ENCODE peak calls at places on chromosome 10, in ten cellular contexts. E is cardiac muscle cell; Z is CD8-positive, alpha-beta T cell; U is adipocyte; G is HAP-1; Y is cardiac fibroblast; F is heart left ventricle; T is HCT116; W is skeletal muscle cell; X is epithelial cell of esophagus. P is an unnamed sample.

GRCh38 chr10:6083523-6084475 is 5.0 kb upstream of the RBM17 start:
- DNase-seq in E (no peak), Z (no peak), U (peak; percentile 16), G (no peak), Y (peak; percentile 76), F (no peak), T (no peak), W (peak; percentile 17), X (no peak), P (peak; percentile 92)

GRCh38 chr10:44297963-44298362 is 86.9 kb downstream of the CXCL12 start:
- DNase-seq in E (no peak), Z (no peak), U (no peak), G (no peak), Y (no peak), F (no peak), T (no peak), W (no peak), X (no peak), P (no peak)

GRCh38 chr10:132451506-132452215 is 54.7 kb downstream of the PWWP2B start:
- DNase-seq in E (no peak), Z (no peak), U (no peak), G (no peak), Y (no peak), F (peak; percentile 22), T (no peak), W (no peak), X (peak; percentile 58), P (no peak)

GRCh38 chr10:132859084-132859855 is 73.3 kb upstream of the NKX6-2 start:
- DNase-seq in E (no peak), Z (no peak), U (no peak), G (no peak), Y (no peak), F (no peak), T (no peak), W (no peak), X (no peak), P (no peak)

GRCh38 chr10:126126856-126127255 is 230.5 kb downstream of the FANK1 start:
- DNase-seq in E (no peak), Z (no peak), U (no peak), G (no peak), Y (no peak), F (no peak), T (no peak), W (no peak), X (no peak), P (no peak)

GRCh38 chr10:133456041-133456951 is 2.6 kb downstream of the SCART1 start:
- DNase-seq in E (no peak), Z (no peak), U (no peak), G (no peak), Y (no peak), F (no peak), T (no peak), W (no peak), X (no peak), P (no peak)

GRCh38 chr10:103481974-103482531 is 3.0 kb upstream of the CALHM3 start:
- DNase-seq in E (peak; percentile 72), Z (no peak), U (peak; percentile 85), G (peak; percentile 55), Y (peak; percentile 89), F (no peak), T (peak; percentile 87), W (peak; percentile 26), X (peak; percentile 77), P (peak; percentile 76)

GRCh38 chr10:78312197-78313046 is 278.8 kb downstream of the RPS24 start:
- DNase-seq in E (peak; percentile 49), Z (no peak), U (peak; percentile 25), G (no peak), Y (peak; percentile 88), F (no peak), T (no peak), W (no peak), X (no peak), P (no peak)

DNA sequence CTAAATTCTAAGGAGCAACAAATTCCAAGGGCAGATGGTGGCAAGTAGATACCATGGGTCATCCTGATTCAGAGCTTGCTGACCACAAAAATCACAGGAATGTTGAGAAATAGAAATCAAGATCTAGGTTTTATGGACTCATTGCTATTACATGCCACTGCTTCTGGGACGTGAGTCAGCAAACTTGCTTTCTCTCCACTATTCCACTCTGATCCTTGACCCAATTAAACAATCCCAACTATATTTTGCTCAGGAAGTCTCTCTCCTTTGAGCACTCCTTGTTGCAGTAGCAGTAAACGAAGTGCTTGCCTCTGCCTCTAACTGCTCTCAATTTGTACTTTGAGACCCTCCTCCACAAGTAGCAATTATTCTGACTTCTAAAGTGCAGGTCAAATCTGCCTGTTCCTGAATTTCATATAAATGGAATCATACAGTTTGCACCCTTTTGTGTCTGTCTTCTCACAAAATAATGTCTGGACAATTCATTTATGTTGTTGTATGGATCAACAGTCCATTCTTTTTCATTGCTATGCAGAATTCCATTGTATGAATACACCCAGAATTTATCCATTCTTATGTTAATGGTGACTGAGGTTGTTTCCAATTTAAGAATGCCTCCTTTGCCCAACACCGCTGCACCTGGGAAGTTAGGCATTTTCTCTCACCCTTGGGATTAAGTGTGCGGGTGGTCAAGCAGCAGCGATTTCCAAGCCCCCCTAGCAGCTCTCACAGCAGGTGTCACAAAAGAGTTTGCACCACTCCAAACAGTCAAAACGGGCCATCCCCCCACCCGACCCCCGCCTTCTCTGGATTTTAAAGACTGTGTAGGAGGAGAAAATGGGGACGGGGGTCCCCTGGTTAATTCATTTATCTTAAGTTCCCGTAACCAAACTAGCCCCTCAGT is 35.9 kb downstream of the ACSM6 start:
- DNase-seq in E (no peak), Z (no peak), U (peak; percentile 88), G (peak; percentile 80), Y (peak; percentile 91), F (no peak), T (peak; percentile 78), W (peak; percentile 90), X (peak; percentile 93), P (no peak)
- H3K4me3 ChIP-seq in E (peak overlapping the region; percentile 35), Z (peak overlapping the region; percentile 56), U (peak overlapping the region; percentile 74), G (no peak overlapping the region), Y (no peak overlapping the region), F (peak overlapping the region; percentile 63), T (peak overlapping the region; percentile 42), W (no peak overlapping the region), X (no peak overlapping the region), P (no peak overlapping the region)

GRCh38 chr10:101216207-101216607 is 13.1 kb downstream of the LBX1 start:
- DNase-seq in E (no peak), Z (no peak), U (no peak), G (no peak), Y (no peak), F (no peak), T (no peak), W (no peak), X (no peak), P (no peak)

GRCh38 chr10:101216631-101217425 is 12.4 kb downstream of the LBX1 start:
- DNase-seq in E (no peak), Z (no peak), U (no peak), G (no peak), Y (no peak), F (no peak), T (no peak), W (no peak), X (no peak), P (no peak)

GRCh38 chr10:101217450-101218281 is 11.6 kb downstream of the LBX1 start:
- DNase-seq in E (peak; percentile 89), Z (no peak), U (peak; percentile 44), G (no peak), Y (peak; percentile 37), F (no peak), T (no peak), W (no peak), X (peak; percentile 66), P (no peak)

GRCh38 chr10:101215397-101216206 is 13.7 kb downstream of the LBX1 start:
- DNase-seq in E (no peak), Z (no peak), U (no peak), G (no peak), Y (no peak), F (no peak), T (no peak), W (no peak), X (no peak), P (no peak)

GRCh38 chr10:101214446-101215396 is 14.5 kb downstream of the LBX1 start:
- DNase-seq in E (peak; percentile 86), Z (peak; percentile 69), U (peak; percentile 84), G (peak; percentile 77), Y (peak; percentile 55), F (peak; percentile 55), T (peak; percentile 66), W (no peak), X (peak; percentile 65), P (peak; percentile 53)
- H3K4me3 ChIP-seq in E (no peak overlapping the region), Z (no peak overlapping the region), U (peak overlapping the region; percentile 74), G (peak overlapping the region; percentile 19), Y (no peak overlapping the region), F (peak overlapping the region; percentile 3), T (peak overlapping the region; percentile 63), W (no peak overlapping the region), X (no peak overlapping the region), P (no peak overlapping the region)

GRCh38 chr10:7813481-7813880 is 4.8 kb upstream of the TAF3 start:
- DNase-seq in E (no peak), Z (no peak), U (no peak), G (no peak), Y (no peak), F (no peak), T (no peak), W (no peak), X (no peak), P (peak; percentile 5)

GRCh38 chr10:7818295-7819125 is at the start of gene TAF3:
- DNase-seq in E (peak; percentile 97), Z (peak; percentile 90), U (peak; percentile 99), G (peak; percentile 75), Y (peak; percentile 87), F (peak; percentile 92), T (peak; percentile 72), W (peak; percentile 36), X (peak; percentile 93), P (peak; percentile 86)

GRCh38 chr10:7819126-7819470 is 793 bp downstream of the TAF3 start:
- DNase-seq in E (peak; percentile 67), Z (no peak), U (peak; percentile 83), G (peak; percentile 34), Y (peak; percentile 59), F (peak; percentile 32), T (no peak), W (peak; percentile 8), X (peak; percentile 62), P (peak; percentile 16)

GRCh38 chr10:7817984-7818294 is 366 bp upstream of the TAF3 start:
- DNase-seq in E (no peak), Z (no peak), U (no peak), G (no peak), Y (no peak), F (no peak), T (no peak), W (no peak), X (no peak), P (no peak)

DNA sequence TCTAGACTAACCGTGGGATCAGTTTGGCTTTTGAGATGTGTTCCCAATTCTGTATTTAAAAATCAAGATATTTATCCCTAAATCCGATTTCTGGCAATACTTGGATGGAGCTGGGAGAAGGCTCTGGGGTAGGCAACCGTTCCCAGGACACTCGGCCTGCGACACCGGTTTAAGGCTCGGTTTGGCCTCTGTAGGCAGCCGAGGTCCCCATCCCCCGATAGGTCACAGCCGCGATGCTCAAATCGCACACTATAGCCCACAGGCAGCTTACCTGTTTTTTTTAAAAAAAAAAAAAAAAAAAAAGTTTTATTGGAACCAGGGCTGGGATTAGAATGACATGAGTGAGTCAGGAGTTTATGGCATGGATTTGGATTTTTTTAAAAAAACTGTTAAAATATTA is 729 bp upstream of the TAF3 start:
- DNase-seq in E (no peak), Z (no peak), U (no peak), G (no peak), Y (no peak), F (no peak), T (no peak), W (no peak), X (no peak), P (no peak)
- H3K4me3 ChIP-seq in E (peak overlapping the region; percentile 57), Z (peak overlapping the region; percentile 93), U (peak overlapping the region; percentile 90), G (peak overlapping the region; percentile 99), Y (peak overlapping the region; percentile 96), F (peak overlapping the region; percentile 85), T (peak overlapping the region; percentile 96), W (peak overlapping the region; percentile 92), X (peak overlapping the region; percentile 96), P (peak overlapping the region; percentile 95)

GRCh38 chr10:128017825-128018224 is 108.4 kb downstream of the MKI67 start:
- DNase-seq in E (no peak), Z (no peak), U (no peak), G (no peak), Y (no peak), F (no peak), T (no peak), W (no peak), X (no peak), P (no peak)
- H3K4me3 ChIP-seq in E (no peak overlapping the region), Z (no peak overlapping the region), U (no peak overlapping the region), G (no peak overlapping the region), Y (no peak overlapping the region), F (no peak overlapping the region), T (no peak overlapping the region), W (no peak overlapping the region), X (no peak overlapping the region), P (no peak overlapping the region)

P was measured in Jurkat, Clone E6-1.